ENCODE peak calls at places on chromosome 1, in seven cellular contexts. One of them, this sample, is unnamed. For H3K4me1, the result is how much of the 10 kb centered on the place peaks cover.

GRCh38 chr1:246602194-246602593 is 35.9 kb downstream of the CNST start:
- DNase-seq in heart left ventricle: no peak
- DNase-seq in pancreas: no peak
- DNase-seq in astrocyte: peak
- DNase-seq in CD4-positive, alpha-beta memory T cell: no peak
- DNase-seq in uterus: no peak
- DNase-seq in PC-3: no peak
- DNase-seq in this sample: no peak

GRCh38 chr1:13871413-13871812 is 171.4 kb downstream of the PRDM2 start:
- DNase-seq in uterus: no peak
- DNase-seq in astrocyte: no peak
- DNase-seq in pancreas: no peak
- DNase-seq in heart left ventricle: no peak
- DNase-seq in PC-3: no peak
- DNase-seq in CD4-positive, alpha-beta memory T cell: no peak
- DNase-seq in this sample: no peak

GRCh38 chr1:93490357-93490756 is 42.4 kb downstream of the FNBP1L start:
- DNase-seq in CD4-positive, alpha-beta memory T cell: no peak
- DNase-seq in heart left ventricle: no peak
- DNase-seq in uterus: no peak
- DNase-seq in PC-3: no peak
- DNase-seq in pancreas: no peak
- DNase-seq in astrocyte: no peak
- DNase-seq in this sample: no peak

GRCh38 chr1:42777860-42778259 is 6.9 kb upstream of the TMEM269 start:
- DNase-seq in heart left ventricle: no peak
- DNase-seq in CD4-positive, alpha-beta memory T cell: peak
- DNase-seq in PC-3: peak
- DNase-seq in pancreas: no peak
- DNase-seq in uterus: no peak
- DNase-seq in astrocyte: no peak
- DNase-seq in this sample: no peak

GRCh38 chr1:248013229-248013710 is at the start of gene OR2L5:
- DNase-seq in PC-3: peak
- DNase-seq in pancreas: no peak
- DNase-seq in CD4-positive, alpha-beta memory T cell: no peak
- DNase-seq in uterus: no peak
- DNase-seq in heart left ventricle: no peak
- DNase-seq in astrocyte: no peak
- DNase-seq in this sample: no peak

GRCh38 chr1:208134491-208134890 is 109.7 kb downstream of the PLXNA2 start:
- DNase-seq in CD4-positive, alpha-beta memory T cell: no peak
- DNase-seq in uterus: no peak
- DNase-seq in astrocyte: no peak
- DNase-seq in heart left ventricle: no peak
- DNase-seq in PC-3: no peak
- DNase-seq in pancreas: no peak
- DNase-seq in this sample: no peak

GRCh38 chr1:106584127-106584526 is 472.3 kb upstream of the PRMT6 start:
- DNase-seq in uterus: no peak
- DNase-seq in pancreas: no peak
- DNase-seq in astrocyte: peak
- DNase-seq in CD4-positive, alpha-beta memory T cell: no peak
- DNase-seq in heart left ventricle: no peak
- DNase-seq in PC-3: no peak
- DNase-seq in this sample: no peak

GRCh38 chr1:36768486-36769178 is 265.7 kb downstream of the GRIK3 start:
- DNase-seq in pancreas: no peak
- DNase-seq in PC-3: no peak
- DNase-seq in astrocyte: no peak
- DNase-seq in uterus: no peak
- DNase-seq in CD4-positive, alpha-beta memory T cell: no peak
- DNase-seq in heart left ventricle: no peak
- DNase-seq in this sample: no peak

GRCh38 chr1:23732363-23733224 is 10.7 kb upstream of the ELOA start:
- DNase-seq in PC-3: peak
- DNase-seq in pancreas: no peak
- DNase-seq in heart left ventricle: no peak
- DNase-seq in astrocyte: peak
- DNase-seq in CD4-positive, alpha-beta memory T cell: no peak
- DNase-seq in uterus: no peak
- DNase-seq in this sample: no peak

GRCh38 chr1:31625180-31625514 is 7.7 kb downstream of the HCRTR1 start:
- DNase-seq in heart left ventricle: no peak
- DNase-seq in PC-3: no peak
- DNase-seq in CD4-positive, alpha-beta memory T cell: no peak
- DNase-seq in pancreas: peak
- DNase-seq in astrocyte: no peak
- DNase-seq in uterus: no peak
- DNase-seq in this sample: no peak
- H3K4me1 ChIP-seq in heart left ventricle: under half
- H3K4me1 ChIP-seq in PC-3: under half
- H3K4me1 ChIP-seq in CD4-positive, alpha-beta memory T cell: under half
- H3K4me1 ChIP-seq in pancreas: under half
- H3K4me1 ChIP-seq in astrocyte: under half
- H3K4me1 ChIP-seq in uterus: under half
- H3K4me1 ChIP-seq in this sample: under half

DNA sequence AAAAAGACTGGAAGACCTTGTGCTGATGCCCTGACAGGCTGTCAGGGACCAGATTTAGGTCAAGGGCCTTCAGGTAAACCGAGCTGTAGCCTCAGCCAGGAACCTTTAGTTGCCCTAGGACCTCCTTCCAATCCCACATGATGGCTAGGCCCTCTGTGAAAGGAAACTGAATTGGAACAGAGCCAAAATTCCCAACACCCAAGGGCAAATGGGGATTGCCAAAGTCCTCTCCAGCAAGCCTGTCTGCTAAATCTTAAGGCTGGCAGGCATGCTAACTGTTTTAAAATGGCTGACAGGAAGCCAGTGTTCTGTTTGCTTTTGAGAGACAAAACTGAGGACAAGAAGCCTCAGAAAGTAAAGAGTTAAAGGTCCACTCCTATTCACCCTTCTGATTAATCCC is 35.0 kb downstream of the MSTO1 start:
- DNase-seq in heart left ventricle: no peak
- DNase-seq in pancreas: no peak
- DNase-seq in astrocyte: no peak
- DNase-seq in CD4-positive, alpha-beta memory T cell: no peak
- DNase-seq in PC-3: no peak
- DNase-seq in uterus: no peak
- DNase-seq in this sample: no peak
- H3K27ac ChIP-seq in heart left ventricle: no peak
- H3K27ac ChIP-seq in pancreas: no peak
- H3K27ac ChIP-seq in astrocyte: no peak
- H3K27ac ChIP-seq in CD4-positive, alpha-beta memory T cell: no peak
- H3K27ac ChIP-seq in PC-3: no peak
- H3K27ac ChIP-seq in uterus: peak
- H3K27ac ChIP-seq in this sample: no peak

GRCh38 chr1:73218995-73219546 is 936.7 kb upstream of the NEGR1 start:
- DNase-seq in heart left ventricle: no peak
- DNase-seq in uterus: no peak
- DNase-seq in PC-3: no peak
- DNase-seq in astrocyte: no peak
- DNase-seq in pancreas: no peak
- DNase-seq in CD4-positive, alpha-beta memory T cell: no peak
- DNase-seq in this sample: no peak
- H3K4me1 ChIP-seq in heart left ventricle: under half
- H3K4me1 ChIP-seq in uterus: under half
- H3K4me1 ChIP-seq in PC-3: under half
- H3K4me1 ChIP-seq in astrocyte: under half
- H3K4me1 ChIP-seq in pancreas: under half
- H3K4me1 ChIP-seq in CD4-positive, alpha-beta memory T cell: under half
- H3K4me1 ChIP-seq in this sample: under half

DNA sequence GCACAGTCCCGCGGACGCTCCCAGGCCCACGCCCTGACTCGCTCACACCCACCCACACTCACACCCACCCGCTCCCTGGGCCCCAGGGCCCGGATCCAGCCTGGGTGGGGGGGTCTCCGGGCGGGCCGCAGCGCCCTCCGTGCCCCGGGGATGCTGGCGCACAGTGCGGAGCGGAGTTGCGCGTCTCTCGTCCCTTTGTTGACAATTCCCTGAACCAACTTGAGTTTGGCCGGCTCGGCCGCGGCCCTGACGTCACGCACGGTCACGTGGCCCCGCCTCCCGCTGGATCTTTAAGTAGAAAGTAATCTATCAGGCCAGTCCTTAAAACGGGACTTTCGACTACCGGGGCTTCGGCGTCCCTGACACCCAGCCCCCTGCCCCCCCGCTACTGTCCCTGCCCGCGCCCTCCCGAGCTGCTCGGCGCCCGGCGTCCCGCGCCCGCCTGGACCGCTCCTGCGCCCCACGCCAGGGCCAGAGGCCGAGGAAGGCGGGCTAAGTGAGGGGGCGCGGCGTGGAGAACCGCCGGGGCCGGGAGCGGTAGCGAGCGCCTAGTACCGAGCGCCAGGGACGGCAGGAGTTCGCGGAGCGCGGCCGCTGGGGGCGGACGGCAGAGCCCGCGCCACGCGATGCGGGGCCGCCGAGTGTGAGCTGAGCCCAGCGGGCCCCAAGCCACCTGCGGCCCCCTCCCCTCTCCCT is at the start of gene FOXD3:
- DNase-seq in PC-3: peak
- DNase-seq in heart left ventricle: no peak
- DNase-seq in CD4-positive, alpha-beta memory T cell: no peak
- DNase-seq in astrocyte: no peak
- DNase-seq in pancreas: peak
- DNase-seq in uterus: peak
- DNase-seq in this sample: peak
- H3K27ac ChIP-seq in PC-3: no peak
- H3K27ac ChIP-seq in heart left ventricle: no peak
- H3K27ac ChIP-seq in CD4-positive, alpha-beta memory T cell: no peak
- H3K27ac ChIP-seq in astrocyte: no peak
- H3K27ac ChIP-seq in pancreas: no peak
- H3K27ac ChIP-seq in uterus: no peak
- H3K27ac ChIP-seq in this sample: no peak

DNA sequence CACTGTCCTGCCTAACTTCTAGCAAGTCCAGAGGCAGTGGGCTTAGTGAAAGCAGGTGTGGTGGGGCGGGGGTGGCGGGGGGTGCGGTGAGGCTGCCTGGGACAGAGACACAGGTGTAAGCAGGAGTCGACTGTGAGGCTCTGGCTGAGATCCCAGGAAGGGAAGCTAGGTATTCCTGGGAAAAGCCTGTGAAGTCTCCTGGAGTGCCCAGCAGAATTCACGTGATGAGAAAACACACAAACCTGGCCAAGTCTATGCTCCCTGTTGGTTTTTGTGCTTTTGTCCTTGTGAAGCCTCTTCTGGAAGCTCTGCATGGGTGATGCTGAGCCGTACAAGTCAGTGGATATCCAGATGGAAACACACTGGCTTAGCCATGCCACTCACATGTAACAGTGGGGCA is 5.3 kb downstream of the GALNT2 start:
- DNase-seq in uterus: no peak
- DNase-seq in pancreas: no peak
- DNase-seq in heart left ventricle: no peak
- DNase-seq in PC-3: no peak
- DNase-seq in astrocyte: no peak
- DNase-seq in CD4-positive, alpha-beta memory T cell: no peak
- DNase-seq in this sample: no peak
- H3K4me1 ChIP-seq in uterus: under half
- H3K4me1 ChIP-seq in pancreas: under half
- H3K4me1 ChIP-seq in heart left ventricle: under half
- H3K4me1 ChIP-seq in PC-3: half or more
- H3K4me1 ChIP-seq in astrocyte: under half
- H3K4me1 ChIP-seq in CD4-positive, alpha-beta memory T cell: under half
- H3K4me1 ChIP-seq in this sample: under half